ENCODE peak calls at places on chromosomes 5 and 9, in five cellular contexts. O is fibroblast of mammary gland, J is LNCaP clone FGC, E is fibroblast of lung, A is BE2C. G is an unnamed sample.

GRCh38 chr5:125823572-125823971 is 599.6 kb upstream of the GRAMD2B start:
- DNase-seq in J (no peak), O (peak; percentile 88), E (peak; percentile 69), A (no peak), G (no peak)

GRCh38 chr5:107447587-107447986 is 223.2 kb downstream of the EFNA5 start:
- DNase-seq in O (no peak), A (no peak), E (no peak), J (no peak), G (no peak)

GRCh38 chr5:107470007-107470582 is 200.6 kb downstream of the EFNA5 start:
- DNase-seq in O (peak; percentile 28), J (no peak), E (peak; percentile 79), A (no peak), G (no peak)

GRCh38 chr5:151721087-151721646 is 34.5 kb upstream of the SPARC start:
- DNase-seq in A (no peak), E (peak; percentile 32), O (no peak), J (no peak), G (no peak)

GRCh38 chr9:98929866-98930265 is 13.8 kb upstream of the COL15A1 start:
- DNase-seq in A (no peak), E (no peak), O (peak; percentile 82), J (no peak), G (no peak)

GRCh38 chr9:77915744-77916143 is 115.9 kb downstream of the GNAQ start:
- DNase-seq in J (no peak), A (no peak), O (no peak), E (no peak), G (no peak)

GRCh38 chr5:171520300-171521170 is 101.1 kb downstream of the FGF18 start:
- DNase-seq in E (peak; percentile 68), J (no peak), O (peak; percentile 50), A (no peak), G (no peak)

GRCh38 chr9:129398101-129398795 is 220.2 kb upstream of the IER5L start:
- DNase-seq in J (no peak), E (no peak), O (no peak), A (no peak), G (no peak)

GRCh38 chr5:37738057-37738691 is 101.7 kb downstream of the GDNF start:
- DNase-seq in E (peak; percentile 93), J (peak; percentile 75), O (peak; percentile 97), A (peak; percentile 27), G (peak; percentile 91)

GRCh38 chr9:37909326-37909725 is 5.4 kb upstream of the SLC25A51 start:
- DNase-seq in E (no peak), A (no peak), O (no peak), J (no peak), G (no peak)

GRCh38 chr9:127654619-127655018 is 42.5 kb downstream of the STXBP1 start:
- DNase-seq in E (peak; percentile 36), J (no peak), O (no peak), A (no peak), G (no peak)

GRCh38 chr9:79765466-79765865 is 193.7 kb downstream of the TLE4 start:
- DNase-seq in J (no peak), A (no peak), E (peak; percentile 82), O (no peak), G (no peak)

GRCh38 chr5:34686762-34687268 is 30.7 kb downstream of the RAI14 start:
- DNase-seq in O (peak; percentile 98), E (peak; percentile 100), A (no peak), J (no peak), G (peak; percentile 97)

GRCh38 chr5:163489055-163489744 is 16.2 kb upstream of the MAT2B start:
- DNase-seq in E (no peak), J (no peak), A (peak; percentile 35), O (peak; percentile 40), G (no peak)

GRCh38 chr5:110738503-110738811 is 350 bp upstream of the SLC25A46 start:
- DNase-seq in O (no peak), J (no peak), E (no peak), A (no peak), G (peak; percentile 13)

GRCh38 chr5:174698156-174698555 is 26.2 kb upstream of the MSX2 start:
- DNase-seq in O (no peak), A (no peak), J (no peak), E (no peak), G (no peak)

GRCh38 chr9:16180546-16180945 is 627.7 kb downstream of the CCDC171 start:
- DNase-seq in J (no peak), O (peak; percentile 64), A (no peak), E (peak; percentile 79), G (no peak)

GRCh38 chr5:157603333-157604190 is 28.0 kb upstream of the ADAM19 start:
- DNase-seq in E (peak; percentile 98), J (no peak), O (peak; percentile 89), A (no peak), G (peak; percentile 50)

GRCh38 chr5:96691503-96692303 is 29.5 kb downstream of the CAST start:
- DNase-seq in A (no peak), O (no peak), J (no peak), E (no peak), G (no peak)

GRCh38 chr9:124306098-124306735 is 48.5 kb downstream of the NEK6 start:
- DNase-seq in O (peak; percentile 95), J (no peak), E (peak; percentile 93), A (no peak), G (peak; percentile 88)

GRCh38 chr5:179272326-179273073 is 72.8 kb downstream of the ADAMTS2 start:
- DNase-seq in O (no peak), E (no peak), A (peak; percentile 6), J (no peak), G (no peak)

GRCh38 chr9:94937214-94937903 is 210.9 kb downstream of the AOPEP start:
- DNase-seq in A (no peak), O (peak; percentile 95), J (no peak), E (peak; percentile 94), G (peak; percentile 43)

GRCh38 chr5:6814816-6815215 is 101.6 kb downstream of the TENT4A start:
- DNase-seq in O (no peak), J (no peak), E (no peak), A (no peak), G (no peak)

GRCh38 chr9:109251080-109251775 is 69.6 kb downstream of the EPB41L4B start:
- DNase-seq in A (no peak), E (peak; percentile 62), O (no peak), J (peak; percentile 98), G (no peak)

GRCh38 chr9:104329245-104329644 is 174.8 kb upstream of the OR13F1 start:
- DNase-seq in J (no peak), E (no peak), O (no peak), A (no peak), G (no peak)

GRCh38 chr5:37133939-37134338 is 115.2 kb downstream of the CPLANE1 start:
- DNase-seq in O (peak; percentile 33), E (peak; percentile 55), A (no peak), J (no peak), G (peak; percentile 8)

GRCh38 chr5:91244380-91245073 is 138.6 kb downstream of the ARRDC3 start:
- DNase-seq in O (no peak), E (no peak), A (no peak), J (no peak), G (no peak)

GRCh38 chr5:99771296-99771695 is 763.9 kb upstream of the FAM174A start:
- DNase-seq in O (no peak), A (no peak), E (peak; percentile 44), J (no peak), G (no peak)

GRCh38 chr5:157046041-157046440 is 12.9 kb downstream of the HAVCR1 start:
- DNase-seq in E (peak; percentile 37), A (peak; percentile 22), O (peak; percentile 35), J (no peak), G (peak; percentile 5)

GRCh38 chr5:157912621-157913325 is 53.8 kb upstream of the CLINT1 start:
- DNase-seq in O (no peak), J (no peak), A (no peak), E (no peak), G (no peak)

GRCh38 chr9:97362777-97363545 is 48.9 kb upstream of the TDRD7 start:
- DNase-seq in J (no peak), O (peak; percentile 2), A (no peak), E (no peak), G (no peak)

GRCh38 chr5:69368458-69369368 is 607 bp downstream of the AK6 start:
- DNase-seq in E (peak; percentile 59), J (no peak), O (peak; percentile 56), A (no peak), G (peak; percentile 8)

GRCh38 chr5:135593886-135594285 is 15.1 kb upstream of the CXCL14 start:
- DNase-seq in A (no peak), J (no peak), E (no peak), O (no peak), G (no peak)

GRCh38 chr5:88882321-88883038 is 504 bp downstream of the MEF2C start:
- DNase-seq in E (no peak), O (peak; percentile 15), A (no peak), J (no peak), G (no peak)

GRCh38 chr9:108521063-108521462 is 334.7 kb downstream of the ACTL7B start:
- DNase-seq in J (no peak), E (peak; percentile 69), A (no peak), O (peak; percentile 69), G (peak; percentile 5)

DNA sequence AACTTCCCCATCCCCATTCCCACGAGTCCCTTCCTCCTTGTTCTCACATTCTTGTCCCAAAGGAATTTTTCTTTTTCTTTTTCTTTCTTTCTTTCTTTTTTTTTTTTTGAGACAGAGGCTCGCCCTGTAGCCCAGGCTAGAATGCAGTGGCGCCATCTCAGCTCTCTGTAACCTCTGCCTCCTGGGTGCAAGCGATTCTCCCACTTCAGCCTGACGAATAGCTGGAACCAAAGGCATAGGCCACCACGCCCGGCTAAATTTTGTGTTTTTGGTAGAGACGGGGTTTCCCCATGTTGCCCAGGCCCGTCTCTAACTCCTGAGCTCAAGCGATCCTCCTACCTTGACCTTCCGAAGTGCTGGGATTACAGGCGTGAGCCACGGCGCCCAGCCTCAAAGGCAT is 751 bp downstream of the DNAI1 start:
- DNase-seq in E (no peak), J (no peak), A (no peak), O (no peak), G (no peak)
- H3K4me3 ChIP-seq in E (no peak overlapping the region), J (no peak overlapping the region), A (no peak overlapping the region), O (no peak overlapping the region), G (no peak overlapping the region)

GRCh38 chr9:86795047-86795437 is 152.3 kb downstream of the GAS1 start:
- DNase-seq in A (no peak), J (no peak), O (peak; percentile 35), E (no peak), G (no peak)
- TF ChIP-seq CTCF in A (no peak), J (no peak), O (no peak), E (no peak), G (no peak)

GRCh38 chr9:135090547-135090946 is 3.1 kb downstream of the OLFM1 start:
- DNase-seq in O (no peak), A (no peak), J (no peak), E (no peak), G (no peak)
- H3K4me3 ChIP-seq in O (no peak overlapping the region), A (no peak overlapping the region), J (no peak overlapping the region), E (no peak overlapping the region), G (no peak overlapping the region)

GRCh38 chr5:140348104-140348503 is 1.7 kb upstream of the HBEGF start:
- DNase-seq in A (no peak), O (no peak), E (no peak), J (no peak), G (no peak)

GRCh38 chr5:140347382-140347781 is 979 bp upstream of the HBEGF start:
- DNase-seq in A (no peak), E (no peak), O (no peak), J (no peak), G (no peak)

GRCh38 chr5:140344683-140345423 is 1.6 kb downstream of the HBEGF start:
- DNase-seq in E (peak; percentile 66), O (peak; percentile 45), A (no peak), J (no peak), G (no peak)

GRCh38 chr5:140346348-140347221 is at the start of gene HBEGF:
- DNase-seq in E (peak; percentile 69), O (peak; percentile 50), J (peak; percentile 71), A (peak; percentile 88), G (no peak)

GRCh38 chr5:140345919-140346347 is 470 bp downstream of the HBEGF start:
- DNase-seq in O (peak; percentile 63), J (no peak), A (peak; percentile 71), E (peak; percentile 69), G (no peak)
- TF ChIP-seq CTCF in O (peak; percentile 43), J (peak; percentile 38), A (no peak), E (peak; percentile 41), G (peak; percentile 38)

G was measured in retinal pigment epithelial cell.